ENCODE peak calls at places on chromosomes 12 and 14, in ten cellular contexts. One of them, this sample, is unnamed.

GRCh38 chr12:84276215-84276614 is 636.4 kb downstream of the SLC6A15 start:
- DNase-seq in ovary: no peak
- DNase-seq in kidney epithelial cell: no peak
- DNase-seq in body of pancreas: no peak
- DNase-seq in heart left ventricle: no peak
- DNase-seq in uterus: no peak
- DNase-seq in glutamatergic neuron: no peak
- DNase-seq in fibroblast of mammary gland: no peak
- DNase-seq in pancreas: no peak
- DNase-seq in lower lobe of right lung: no peak
- DNase-seq in this sample: no peak

GRCh38 chr12:11830298-11830937 is 180.9 kb downstream of the ETV6 start:
- DNase-seq in heart left ventricle: no peak
- DNase-seq in ovary: no peak
- DNase-seq in uterus: no peak
- DNase-seq in pancreas: no peak
- DNase-seq in glutamatergic neuron: no peak
- DNase-seq in body of pancreas: no peak
- DNase-seq in fibroblast of mammary gland: no peak
- DNase-seq in lower lobe of right lung: no peak
- DNase-seq in kidney epithelial cell: no peak
- DNase-seq in this sample: no peak

GRCh38 chr14:94769413-94770250 is at the start of gene GSC:
- DNase-seq in pancreas: peak
- DNase-seq in lower lobe of right lung: no peak
- DNase-seq in heart left ventricle: peak
- DNase-seq in ovary: peak
- DNase-seq in glutamatergic neuron: peak
- DNase-seq in fibroblast of mammary gland: peak
- DNase-seq in kidney epithelial cell: no peak
- DNase-seq in body of pancreas: peak
- DNase-seq in uterus: no peak
- DNase-seq in this sample: no peak

GRCh38 chr12:92538970-92539749 is 163.6 kb upstream of the PLEKHG7 start:
- DNase-seq in kidney epithelial cell: peak
- DNase-seq in pancreas: no peak
- DNase-seq in uterus: peak
- DNase-seq in body of pancreas: peak
- DNase-seq in glutamatergic neuron: no peak
- DNase-seq in fibroblast of mammary gland: peak
- DNase-seq in ovary: no peak
- DNase-seq in lower lobe of right lung: no peak
- DNase-seq in heart left ventricle: no peak
- DNase-seq in this sample: no peak

GRCh38 chr14:68462683-68463082 is 330.2 kb downstream of the ZFP36L1 start:
- DNase-seq in glutamatergic neuron: no peak
- DNase-seq in fibroblast of mammary gland: no peak
- DNase-seq in body of pancreas: no peak
- DNase-seq in heart left ventricle: no peak
- DNase-seq in pancreas: no peak
- DNase-seq in lower lobe of right lung: no peak
- DNase-seq in ovary: no peak
- DNase-seq in kidney epithelial cell: no peak
- DNase-seq in uterus: no peak
- DNase-seq in this sample: no peak

GRCh38 chr12:91111366-91112321 is at the start of gene LUM:
- DNase-seq in pancreas: no peak
- DNase-seq in heart left ventricle: peak
- DNase-seq in uterus: peak
- DNase-seq in ovary: peak
- DNase-seq in fibroblast of mammary gland: peak
- DNase-seq in lower lobe of right lung: no peak
- DNase-seq in kidney epithelial cell: no peak
- DNase-seq in glutamatergic neuron: no peak
- DNase-seq in body of pancreas: no peak
- DNase-seq in this sample: no peak

GRCh38 chr12:15831315-15831993 is 42.3 kb upstream of the EPS8 start:
- DNase-seq in fibroblast of mammary gland: no peak
- DNase-seq in heart left ventricle: no peak
- DNase-seq in uterus: no peak
- DNase-seq in lower lobe of right lung: no peak
- DNase-seq in ovary: no peak
- DNase-seq in pancreas: no peak
- DNase-seq in kidney epithelial cell: no peak
- DNase-seq in glutamatergic neuron: no peak
- DNase-seq in body of pancreas: no peak
- DNase-seq in this sample: no peak

GRCh38 chr14:89428556-89429196 is 11.6 kb upstream of the FOXN3 start:
- DNase-seq in uterus: no peak
- DNase-seq in ovary: peak
- DNase-seq in body of pancreas: no peak
- DNase-seq in kidney epithelial cell: no peak
- DNase-seq in heart left ventricle: peak
- DNase-seq in pancreas: peak
- DNase-seq in fibroblast of mammary gland: no peak
- DNase-seq in glutamatergic neuron: peak
- DNase-seq in lower lobe of right lung: no peak
- DNase-seq in this sample: no peak

GRCh38 chr12:26369588-26369987 is 174.2 kb downstream of the SSPN start:
- DNase-seq in fibroblast of mammary gland: peak
- DNase-seq in uterus: no peak
- DNase-seq in body of pancreas: no peak
- DNase-seq in ovary: peak
- DNase-seq in glutamatergic neuron: no peak
- DNase-seq in pancreas: no peak
- DNase-seq in lower lobe of right lung: no peak
- DNase-seq in heart left ventricle: no peak
- DNase-seq in kidney epithelial cell: peak
- DNase-seq in this sample: no peak

GRCh38 chr12:118357327-118358007 is 15.2 kb downstream of the TAOK3 start:
- DNase-seq in kidney epithelial cell: no peak
- DNase-seq in ovary: no peak
- DNase-seq in body of pancreas: no peak
- DNase-seq in pancreas: no peak
- DNase-seq in heart left ventricle: no peak
- DNase-seq in uterus: peak
- DNase-seq in fibroblast of mammary gland: peak
- DNase-seq in glutamatergic neuron: no peak
- DNase-seq in lower lobe of right lung: no peak
- DNase-seq in this sample: no peak

GRCh38 chr14:99751539-99752485 is 41.4 kb upstream of the EML1 start:
- DNase-seq in fibroblast of mammary gland: peak
- DNase-seq in body of pancreas: no peak
- DNase-seq in pancreas: no peak
- DNase-seq in uterus: no peak
- DNase-seq in kidney epithelial cell: no peak
- DNase-seq in ovary: no peak
- DNase-seq in glutamatergic neuron: no peak
- DNase-seq in heart left ventricle: no peak
- DNase-seq in lower lobe of right lung: peak
- DNase-seq in this sample: peak

GRCh38 chr12:123119808-123120207 is 31.1 kb downstream of the PITPNM2 start:
- DNase-seq in body of pancreas: no peak
- DNase-seq in fibroblast of mammary gland: peak
- DNase-seq in pancreas: no peak
- DNase-seq in uterus: no peak
- DNase-seq in lower lobe of right lung: no peak
- DNase-seq in ovary: no peak
- DNase-seq in kidney epithelial cell: no peak
- DNase-seq in heart left ventricle: no peak
- DNase-seq in glutamatergic neuron: no peak
- DNase-seq in this sample: no peak

GRCh38 chr12:130572553-130572952 is 143.5 kb downstream of the RIMBP2 start:
- DNase-seq in uterus: no peak
- DNase-seq in lower lobe of right lung: no peak
- DNase-seq in fibroblast of mammary gland: no peak
- DNase-seq in glutamatergic neuron: no peak
- DNase-seq in pancreas: no peak
- DNase-seq in kidney epithelial cell: no peak
- DNase-seq in heart left ventricle: no peak
- DNase-seq in body of pancreas: no peak
- DNase-seq in ovary: no peak
- DNase-seq in this sample: no peak

GRCh38 chr12:116000252-116000651 is 277.2 kb downstream of the MED13L start:
- DNase-seq in body of pancreas: no peak
- DNase-seq in ovary: no peak
- DNase-seq in kidney epithelial cell: no peak
- DNase-seq in heart left ventricle: no peak
- DNase-seq in pancreas: no peak
- DNase-seq in glutamatergic neuron: no peak
- DNase-seq in uterus: no peak
- DNase-seq in lower lobe of right lung: no peak
- DNase-seq in fibroblast of mammary gland: no peak
- DNase-seq in this sample: no peak

GRCh38 chr14:38432186-38432585 is 176.3 kb upstream of the CLEC14A start:
- DNase-seq in ovary: no peak
- DNase-seq in body of pancreas: no peak
- DNase-seq in kidney epithelial cell: no peak
- DNase-seq in glutamatergic neuron: no peak
- DNase-seq in uterus: no peak
- DNase-seq in fibroblast of mammary gland: no peak
- DNase-seq in heart left ventricle: no peak
- DNase-seq in pancreas: no peak
- DNase-seq in lower lobe of right lung: no peak
- DNase-seq in this sample: no peak

GRCh38 chr12:51926718-51927117 is 19.4 kb downstream of the ACVRL1 start:
- DNase-seq in heart left ventricle: peak
- DNase-seq in pancreas: no peak
- DNase-seq in ovary: no peak
- DNase-seq in kidney epithelial cell: no peak
- DNase-seq in lower lobe of right lung: no peak
- DNase-seq in fibroblast of mammary gland: peak
- DNase-seq in body of pancreas: peak
- DNase-seq in uterus: no peak
- DNase-seq in glutamatergic neuron: no peak
- DNase-seq in this sample: no peak

GRCh38 chr12:50614167-50614762 is 109.5 kb downstream of the DIP2B start:
- DNase-seq in ovary: no peak
- DNase-seq in fibroblast of mammary gland: peak
- DNase-seq in heart left ventricle: no peak
- DNase-seq in uterus: no peak
- DNase-seq in pancreas: no peak
- DNase-seq in kidney epithelial cell: peak
- DNase-seq in lower lobe of right lung: no peak
- DNase-seq in body of pancreas: no peak
- DNase-seq in glutamatergic neuron: no peak
- DNase-seq in this sample: no peak

GRCh38 chr12:117985182-117985581 is 16.4 kb upstream of the KSR2 start:
- DNase-seq in heart left ventricle: no peak
- DNase-seq in ovary: no peak
- DNase-seq in uterus: no peak
- DNase-seq in glutamatergic neuron: no peak
- DNase-seq in lower lobe of right lung: no peak
- DNase-seq in body of pancreas: no peak
- DNase-seq in fibroblast of mammary gland: no peak
- DNase-seq in pancreas: no peak
- DNase-seq in kidney epithelial cell: no peak
- DNase-seq in this sample: no peak

GRCh38 chr12:99253068-99253467 is 394.5 kb upstream of the GARIN6 start:
- DNase-seq in pancreas: no peak
- DNase-seq in body of pancreas: no peak
- DNase-seq in uterus: no peak
- DNase-seq in lower lobe of right lung: no peak
- DNase-seq in kidney epithelial cell: no peak
- DNase-seq in glutamatergic neuron: no peak
- DNase-seq in heart left ventricle: no peak
- DNase-seq in fibroblast of mammary gland: no peak
- DNase-seq in ovary: no peak
- DNase-seq in this sample: no peak
- TF ChIP-seq CTCF in pancreas: no peak
- TF ChIP-seq CTCF in body of pancreas: no peak
- TF ChIP-seq CTCF in uterus: no peak
- TF ChIP-seq CTCF in lower lobe of right lung: no peak
- TF ChIP-seq CTCF in kidney epithelial cell: peak
- TF ChIP-seq CTCF in glutamatergic neuron: no peak
- TF ChIP-seq CTCF in heart left ventricle: no peak
- TF ChIP-seq CTCF in fibroblast of mammary gland: no peak
- TF ChIP-seq CTCF in ovary: no peak
- TF ChIP-seq CTCF in this sample: peak

GRCh38 chr12:122064034-122064777 is 14.3 kb upstream of the MLXIP start:
- DNase-seq in lower lobe of right lung: peak
- DNase-seq in pancreas: peak
- DNase-seq in uterus: peak
- DNase-seq in heart left ventricle: peak
- DNase-seq in kidney epithelial cell: peak
- DNase-seq in ovary: peak
- DNase-seq in fibroblast of mammary gland: peak
- DNase-seq in glutamatergic neuron: peak
- DNase-seq in body of pancreas: peak
- DNase-seq in this sample: no peak
- TF ChIP-seq CTCF in lower lobe of right lung: peak
- TF ChIP-seq CTCF in pancreas: no peak
- TF ChIP-seq CTCF in uterus: peak
- TF ChIP-seq CTCF in heart left ventricle: peak
- TF ChIP-seq CTCF in kidney epithelial cell: peak
- TF ChIP-seq CTCF in ovary: peak
- TF ChIP-seq CTCF in fibroblast of mammary gland: peak
- TF ChIP-seq CTCF in glutamatergic neuron: peak
- TF ChIP-seq CTCF in body of pancreas: peak
- TF ChIP-seq CTCF in this sample: peak

DNA sequence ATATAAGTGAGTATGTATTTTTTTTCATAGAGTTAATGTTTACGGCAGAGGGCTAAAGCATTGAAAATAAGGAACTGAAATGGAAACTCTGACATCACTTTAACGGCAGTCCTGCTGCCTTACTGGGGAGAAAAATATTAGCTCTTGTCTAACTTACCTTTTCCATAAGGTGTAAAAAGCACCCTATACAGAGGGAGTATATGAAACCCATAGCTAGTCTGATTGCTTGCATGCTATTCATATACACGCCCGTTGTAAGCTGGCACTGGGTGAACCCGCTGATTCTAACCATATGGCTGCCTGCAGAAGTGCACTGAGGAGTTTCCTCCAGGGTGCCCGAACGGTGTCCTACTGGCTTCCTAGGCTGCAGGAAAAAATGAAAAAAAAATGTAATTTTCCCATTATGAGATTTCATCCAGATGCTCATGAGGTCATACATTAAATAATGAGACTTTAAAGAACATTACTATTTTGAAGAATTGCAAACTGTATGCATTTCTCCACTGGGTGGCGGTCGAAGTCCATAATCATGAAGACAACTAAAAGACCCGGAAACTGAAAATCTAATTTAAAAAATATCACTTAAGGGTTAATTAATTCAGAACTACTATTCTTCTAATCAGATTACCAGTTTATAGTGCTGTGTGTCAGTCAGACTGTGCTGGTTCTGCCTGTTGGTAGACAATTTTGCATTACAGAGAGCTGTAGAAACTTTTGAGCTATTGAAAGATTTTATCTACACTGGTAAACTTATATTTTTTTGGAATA is 144.7 kb downstream of the ALX1 start:
- DNase-seq in uterus: no peak
- DNase-seq in glutamatergic neuron: peak
- DNase-seq in lower lobe of right lung: no peak
- DNase-seq in heart left ventricle: no peak
- DNase-seq in fibroblast of mammary gland: peak
- DNase-seq in ovary: no peak
- DNase-seq in body of pancreas: peak
- DNase-seq in kidney epithelial cell: no peak
- DNase-seq in pancreas: peak
- DNase-seq in this sample: no peak
- TF ChIP-seq CTCF in uterus: no peak
- TF ChIP-seq CTCF in glutamatergic neuron: peak
- TF ChIP-seq CTCF in lower lobe of right lung: peak
- TF ChIP-seq CTCF in heart left ventricle: no peak
- TF ChIP-seq CTCF in fibroblast of mammary gland: peak
- TF ChIP-seq CTCF in ovary: no peak
- TF ChIP-seq CTCF in body of pancreas: peak
- TF ChIP-seq CTCF in kidney epithelial cell: peak
- TF ChIP-seq CTCF in pancreas: peak
- TF ChIP-seq CTCF in this sample: peak

GRCh38 chr12:32577328-32577727 is 101.8 kb upstream of the DNM1L start:
- DNase-seq in heart left ventricle: no peak
- DNase-seq in kidney epithelial cell: no peak
- DNase-seq in fibroblast of mammary gland: no peak
- DNase-seq in body of pancreas: no peak
- DNase-seq in lower lobe of right lung: no peak
- DNase-seq in ovary: no peak
- DNase-seq in pancreas: no peak
- DNase-seq in glutamatergic neuron: no peak
- DNase-seq in uterus: no peak
- DNase-seq in this sample: no peak
- TF ChIP-seq CTCF in heart left ventricle: no peak
- TF ChIP-seq CTCF in kidney epithelial cell: no peak
- TF ChIP-seq CTCF in fibroblast of mammary gland: no peak
- TF ChIP-seq CTCF in body of pancreas: no peak
- TF ChIP-seq CTCF in lower lobe of right lung: no peak
- TF ChIP-seq CTCF in ovary: no peak
- TF ChIP-seq CTCF in pancreas: no peak
- TF ChIP-seq CTCF in glutamatergic neuron: no peak
- TF ChIP-seq CTCF in uterus: no peak
- TF ChIP-seq CTCF in this sample: no peak